ENCODE peak calls at places on chromosomes 3 and 15, in ten cellular contexts. S is kidney epithelial cell, R is left lung, M is BJ, L is lower lobe of right lung, G is foreskin fibroblast, T is transverse colon, I is IMR-90, K is cardiac muscle cell, A is neural progenitor cell. U is an unnamed sample.
A peak's percentile ranks its signal among the peaks of the same experiment; 100 is the strongest.

GRCh38 chr3:39216176-39216790 is 23.9 kb upstream of the XIRP1 start:
- DNase-seq in S (no peak), R (no peak), M (no peak), L (no peak), G (no peak), T (peak; percentile 21), I (no peak), K (no peak), A (no peak), U (no peak)

GRCh38 chr3:120350431-120350941 is 1.3 kb upstream of the LRRC58 start:
- DNase-seq in S (no peak), R (peak; percentile 49), M (no peak), L (peak; percentile 45), G (peak; percentile 54), T (peak; percentile 12), I (peak; percentile 84), K (peak; percentile 84), A (no peak), U (no peak)

GRCh38 chr3:9390265-9390888 is 7.0 kb upstream of the SETD5 start:
- DNase-seq in S (no peak), R (no peak), M (no peak), L (no peak), G (no peak), T (no peak), I (no peak), K (no peak), A (no peak), U (no peak)

GRCh38 chr3:113912551-113913246 is 35.1 kb upstream of the ZDHHC23 start:
- DNase-seq in S (peak; percentile 53), R (no peak), M (no peak), L (no peak), G (peak; percentile 46), T (peak; percentile 26), I (peak; percentile 77), K (peak; percentile 76), A (peak; percentile 73), U (peak; percentile 35)

GRCh38 chr3:187062526-187063177 is 76.6 kb downstream of the RPL39L start:
- DNase-seq in S (no peak), R (no peak), M (peak; percentile 56), L (no peak), G (peak; percentile 51), T (no peak), I (peak; percentile 78), K (peak; percentile 93), A (no peak), U (peak; percentile 46)

GRCh38 chr3:107581230-107581629 is 58.5 kb downstream of the BBX start:
- DNase-seq in S (no peak), R (no peak), M (no peak), L (no peak), G (no peak), T (no peak), I (no peak), K (no peak), A (no peak), U (no peak)

GRCh38 chr3:32817561-32818430 is at the start of gene TRIM71:
- DNase-seq in S (no peak), R (peak; percentile 81), M (no peak), L (no peak), G (no peak), T (no peak), I (no peak), K (no peak), A (peak; percentile 68), U (no peak)

GRCh38 chr3:45881031-45882022 is 5.0 kb upstream of the CCR9 start:
- DNase-seq in S (no peak), R (no peak), M (no peak), L (no peak), G (no peak), T (peak; percentile 13), I (peak; percentile 53), K (peak; percentile 37), A (no peak), U (no peak)

GRCh38 chr15:66654718-66655375 is 47.2 kb upstream of the SMAD6 start:
- DNase-seq in S (no peak), R (peak; percentile 85), M (no peak), L (no peak), G (no peak), T (no peak), I (no peak), K (peak; percentile 39), A (peak; percentile 49), U (no peak)

GRCh38 chr3:70854108-70854507 is 541.7 kb upstream of the MDFIC2 start:
- DNase-seq in S (no peak), R (no peak), M (no peak), L (no peak), G (no peak), T (no peak), I (no peak), K (no peak), A (peak; percentile 4), U (no peak)

GRCh38 chr15:67834593-67835348 is 5.1 kb downstream of the RNU6-1 start:
- DNase-seq in S (no peak), R (peak; percentile 83), M (no peak), L (no peak), G (no peak), T (peak; percentile 28), I (no peak), K (no peak), A (peak; percentile 72), U (no peak)

GRCh38 chr3:188164248-188164687 is 10.3 kb downstream of the LPP start:
- DNase-seq in S (no peak), R (no peak), M (no peak), L (no peak), G (no peak), T (peak; percentile 80), I (no peak), K (no peak), A (no peak), U (peak; percentile 52)

GRCh38 chr3:42600958-42601675 is 631 bp downstream of the NKTR start:
- DNase-seq in S (no peak), R (no peak), M (peak; percentile 25), L (peak; percentile 75), G (peak; percentile 41), T (peak; percentile 72), I (peak; percentile 65), K (peak; percentile 72), A (peak; percentile 89), U (peak; percentile 62)

GRCh38 chr3:38755130-38755529 is 60.9 kb downstream of the SCN10A start:
- DNase-seq in S (no peak), R (no peak), M (no peak), L (no peak), G (no peak), T (no peak), I (peak; percentile 7), K (peak; percentile 7), A (peak; percentile 51), U (no peak)

GRCh38 chr15:81939604-81940440 is 106.0 kb downstream of the MEX3B start:
- DNase-seq in S (no peak), R (no peak), M (no peak), L (no peak), G (peak; percentile 24), T (no peak), I (peak; percentile 81), K (peak; percentile 56), A (peak; percentile 60), U (no peak)

GRCh38 chr3:30181546-30181945 is 424.9 kb upstream of the TGFBR2 start:
- DNase-seq in S (no peak), R (no peak), M (no peak), L (no peak), G (peak; percentile 39), T (no peak), I (no peak), K (no peak), A (no peak), U (no peak)

GRCh38 chr3:167728176-167728575 is 6.5 kb downstream of the PDCD10 start:
- DNase-seq in S (no peak), R (no peak), M (peak; percentile 4), L (no peak), G (no peak), T (no peak), I (peak; percentile 84), K (peak; percentile 65), A (no peak), U (no peak)

GRCh38 chr15:23395030-23395692 is 40.6 kb downstream of the GOLGA8S start:
- DNase-seq in S (no peak), R (no peak), M (no peak), L (no peak), G (no peak), T (no peak), I (no peak), K (no peak), A (no peak), U (no peak)

GRCh38 chr15:80619677-80620076 is 75.4 kb upstream of the ABHD17C start:
- DNase-seq in S (no peak), R (no peak), M (no peak), L (no peak), G (no peak), T (no peak), I (peak; percentile 43), K (peak; percentile 65), A (peak; percentile 9), U (no peak)
- TF ChIP-seq CTCF in S (peak; percentile 16), R (no peak), M (peak; percentile 47), L (peak; percentile 24), G (peak; percentile 26), T (peak; percentile 23), I (peak; percentile 33), K (peak; percentile 42), A (peak; percentile 26), U (no peak)

DNA sequence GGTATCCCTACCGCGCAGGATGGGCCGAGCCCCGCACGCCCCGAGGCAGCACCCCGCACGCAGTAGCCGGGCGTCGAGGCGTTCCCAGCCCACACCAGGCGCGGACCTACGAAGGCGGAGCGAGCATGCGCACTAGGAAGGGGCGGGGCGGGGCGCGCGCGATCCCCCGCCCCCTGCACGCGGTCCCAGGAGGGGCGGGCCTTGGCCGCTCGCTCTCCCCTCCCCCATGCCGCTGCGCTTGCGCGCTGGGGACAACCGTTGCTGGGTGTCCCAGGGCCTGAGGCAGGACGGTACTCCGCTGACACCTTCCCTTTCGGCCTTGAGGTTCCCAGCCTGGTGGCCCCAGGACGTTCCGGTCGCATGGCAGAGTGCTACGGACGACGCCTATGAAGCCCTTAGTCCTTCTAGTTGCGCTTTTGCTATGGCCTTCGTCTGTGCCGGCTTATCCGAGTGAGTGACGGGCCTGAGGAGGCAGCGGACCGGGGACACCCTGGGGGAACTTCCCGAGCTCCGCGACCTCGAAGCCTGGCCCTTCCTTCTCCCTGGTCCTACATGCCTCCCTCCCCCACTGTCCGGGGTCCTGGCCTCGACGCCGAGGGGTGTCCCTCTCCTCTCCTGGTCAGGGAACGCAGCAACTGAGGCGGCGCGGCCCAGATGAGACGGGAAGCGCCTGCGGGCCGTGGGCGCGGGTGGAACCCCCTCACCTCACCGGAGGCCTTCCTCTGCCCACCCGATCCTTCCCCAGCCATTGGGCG is at the start of gene SPESP1:
- DNase-seq in S (no peak), R (peak; percentile 85), M (peak; percentile 10), L (peak; percentile 60), G (peak; percentile 44), T (peak; percentile 56), I (peak; percentile 62), K (peak; percentile 76), A (no peak), U (peak; percentile 44)
- H3K4me3 ChIP-seq in S (peak within 1 kb of the TSS; percentile 50), R (peak within 1 kb of the TSS; percentile 36), M (peak within 1 kb of the TSS; percentile 67), L (peak within 1 kb of the TSS; percentile 51), G (peak within 1 kb of the TSS; percentile 68), T (no peak within 1 kb of the TSS), I (peak within 1 kb of the TSS; percentile 60), K (no peak within 1 kb of the TSS), A (no peak within 1 kb of the TSS), U (peak within 1 kb of the TSS; percentile 63)

GRCh38 chr3:191051037-191051436 is 148.0 kb upstream of the OSTN start:
- DNase-seq in S (no peak), R (no peak), M (no peak), L (no peak), G (no peak), T (no peak), I (peak; percentile 47), K (peak; percentile 45), A (peak; percentile 56), U (no peak)
- TF ChIP-seq CTCF in S (peak; percentile 23), R (peak; percentile 8), M (peak; percentile 37), L (peak; percentile 43), G (peak; percentile 12), T (peak; percentile 38), I (peak; percentile 70), K (peak; percentile 39), A (peak; percentile 74), U (peak; percentile 48)

GRCh38 chr3:116444099-116444700 is 1.1 kb downstream of the LSAMP start:
- DNase-seq in S (no peak), R (no peak), M (no peak), L (no peak), G (no peak), T (no peak), I (peak; percentile 5), K (peak; percentile 3), A (peak; percentile 2), U (no peak)
- H3K4me3 ChIP-seq in S (peak overlapping the region; percentile 60), R (peak overlapping the region; percentile 22), M (no peak overlapping the region), L (peak overlapping the region; percentile 45), G (peak overlapping the region; percentile 81), T (peak overlapping the region; percentile 31), I (peak overlapping the region; percentile 67), K (peak overlapping the region; percentile 36), A (peak overlapping the region; percentile 77), U (peak overlapping the region; percentile 35)

U was measured in breast epithelium.